ENCODE peak calls at places on chromosomes 5 and 9, in seven cellular contexts. F is PC-3, P is heart left ventricle, T is GM12865, B is DND-41, U is dorsolateral prefrontal cortex, Q is heart right ventricle. O is an unnamed sample.

GRCh38 chr5:132259061-132259851 is 1.8 kb downstream of the PDLIM4 start:
- DNase-seq in P (peak; percentile 73), Q (peak; percentile 39), T (no peak), B (no peak), F (no peak), U (peak; percentile 47), O (no peak)

GRCh38 chr5:160643588-160643987 is 208.4 kb downstream of the ATP10B start:
- DNase-seq in T (no peak), F (no peak), P (no peak), U (no peak), B (no peak), Q (no peak), O (no peak)

GRCh38 chr9:126516936-126517750 is 96.6 kb upstream of the LMX1B start:
- DNase-seq in B (peak; percentile 10), P (peak; percentile 83), Q (peak; percentile 40), T (no peak), F (peak; percentile 75), U (no peak), O (no peak)

GRCh38 chr9:71608825-71609452 is 159.4 kb downstream of the CEMIP2 start:
- DNase-seq in F (no peak), U (no peak), P (no peak), T (no peak), B (no peak), Q (no peak), O (no peak)

GRCh38 chr5:88675758-88676636 is 207.0 kb downstream of the MEF2C start:
- DNase-seq in T (peak; percentile 92), B (no peak), P (no peak), F (no peak), U (peak; percentile 65), Q (no peak), O (peak; percentile 46)

GRCh38 chr5:154205441-154206117 is 15.0 kb downstream of the GALNT10 start:
- DNase-seq in P (no peak), T (no peak), U (no peak), B (no peak), Q (no peak), F (no peak), O (no peak)

GRCh38 chr9:93964685-93965084 is 9.5 kb upstream of the BARX1 start:
- DNase-seq in T (no peak), B (no peak), P (no peak), F (no peak), Q (no peak), U (no peak), O (no peak)

GRCh38 chr5:10372726-10373709 is 19.5 kb downstream of the MARCHF6 start:
- DNase-seq in Q (no peak), F (no peak), T (no peak), U (no peak), P (no peak), B (no peak), O (no peak)

GRCh38 chr5:176750144-176750543 is 60.2 kb upstream of the UNC5A start:
- DNase-seq in U (no peak), Q (no peak), P (no peak), B (no peak), T (no peak), F (no peak), O (no peak)

GRCh38 chr9:98929866-98930265 is 13.8 kb upstream of the COL15A1 start:
- DNase-seq in F (no peak), U (no peak), T (no peak), B (no peak), P (no peak), Q (no peak), O (no peak)

GRCh38 chr5:91433861-91434260 is 50.7 kb upstream of the ARRDC3 start:
- DNase-seq in B (no peak), P (no peak), Q (no peak), F (no peak), T (no peak), U (no peak), O (no peak)

GRCh38 chr9:126486276-126486675 is 127.5 kb upstream of the LMX1B start:
- DNase-seq in T (no peak), P (no peak), B (no peak), F (no peak), Q (no peak), U (no peak), O (no peak)

GRCh38 chr5:27312291-27312690 is 273.9 kb upstream of the CDH9 start:
- DNase-seq in Q (no peak), P (no peak), F (no peak), B (no peak), U (no peak), T (no peak), O (no peak)

GRCh38 chr9:78326564-78326963 is 29.6 kb downstream of the PSAT1 start:
- DNase-seq in U (no peak), T (no peak), F (no peak), B (no peak), P (no peak), Q (no peak), O (no peak)

GRCh38 chr9:110152704-110153374 is 55.1 kb downstream of the C9orf152 start:
- DNase-seq in P (no peak), Q (no peak), U (no peak), F (peak; percentile 65), B (peak; percentile 64), T (peak; percentile 68), O (no peak)

GRCh38 chr5:142065273-142065672 is 43.3 kb upstream of the NDFIP1 start:
- DNase-seq in F (no peak), U (peak; percentile 31), B (no peak), Q (no peak), T (no peak), P (no peak), O (no peak)

GRCh38 chr5:176748073-176748966 is 62.0 kb upstream of the UNC5A start:
- DNase-seq in U (no peak), Q (no peak), T (no peak), F (peak; percentile 28), P (no peak), B (no peak), O (no peak)

GRCh38 chr9:105475302-105475701 is 27.5 kb downstream of the FSD1L start:
- DNase-seq in F (peak; percentile 30), P (no peak), Q (no peak), B (no peak), T (peak; percentile 8), U (no peak), O (no peak)

GRCh38 chr5:74174366-74174765 is 466.2 kb downstream of the ENC1 start:
- DNase-seq in P (no peak), B (no peak), Q (no peak), U (no peak), F (no peak), T (no peak), O (no peak)

GRCh38 chr9:93710370-93710723 is 134.0 kb downstream of the PHF2 start:
- DNase-seq in F (no peak), P (no peak), T (no peak), B (no peak), U (no peak), Q (no peak), O (no peak)

GRCh38 chr5:113487411-113487778 is 858 bp downstream of the MCC start:
- DNase-seq in P (no peak), T (no peak), B (no peak), U (no peak), Q (no peak), F (peak; percentile 38), O (no peak)

GRCh38 chr9:15295761-15296405 is 11.1 kb downstream of the TTC39B start:
- DNase-seq in U (no peak), B (peak; percentile 40), P (no peak), F (no peak), Q (no peak), T (peak; percentile 40), O (no peak)

GRCh38 chr5:135491038-135491551 is 38.9 kb upstream of the TIFAB start:
- DNase-seq in T (no peak), U (no peak), P (no peak), B (no peak), Q (no peak), F (no peak), O (no peak)
- H3K4me3 ChIP-seq in T (no peak overlapping the region), U (no peak overlapping the region), P (no peak overlapping the region), B (no peak overlapping the region), Q (no peak overlapping the region), F (no peak overlapping the region), O (no peak overlapping the region)

DNA sequence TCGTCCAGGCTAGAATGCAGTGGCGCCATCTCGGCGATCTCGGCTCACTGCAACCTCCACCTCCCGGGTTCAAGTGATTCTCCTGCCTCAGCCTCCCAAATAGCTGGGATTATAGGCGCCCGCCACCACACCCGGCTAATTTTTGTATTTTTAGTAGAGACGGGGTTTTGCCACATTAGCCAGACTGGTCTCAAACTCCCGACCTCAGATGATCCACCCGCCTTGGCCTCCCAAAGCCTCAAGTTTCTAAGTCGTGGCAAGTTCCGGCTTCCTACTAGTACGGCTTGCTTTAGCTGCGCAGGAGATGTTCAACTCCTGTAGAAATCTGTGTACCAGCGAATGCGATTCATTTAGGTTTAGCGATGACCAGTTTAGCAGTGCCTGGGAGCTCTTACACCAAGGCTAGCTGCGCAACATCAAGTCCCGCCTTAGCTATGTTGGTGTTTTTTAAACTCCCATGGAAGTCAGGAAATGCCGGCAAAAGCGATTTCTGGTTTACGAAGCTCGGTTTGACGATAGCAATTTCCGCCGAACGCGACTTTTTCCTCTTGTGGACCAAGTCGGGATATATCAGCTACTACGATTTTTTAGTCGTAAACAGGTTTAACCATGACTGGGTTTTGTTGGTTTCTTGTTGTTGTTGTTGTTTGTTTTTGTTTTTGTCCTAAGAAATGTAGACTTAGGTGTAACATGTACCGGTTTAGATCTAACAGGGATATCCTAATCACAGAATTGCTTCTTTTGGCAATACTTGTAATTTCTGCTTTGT is 46.4 kb downstream of the ANXA2R start:
- DNase-seq in T (peak; percentile 72), Q (peak; percentile 47), F (no peak), P (no peak), U (no peak), B (peak; percentile 71), O (no peak)
- H3K4me3 ChIP-seq in T (peak overlapping the region; percentile 58), Q (peak overlapping the region; percentile 76), F (no peak overlapping the region), P (peak overlapping the region; percentile 77), U (peak overlapping the region; percentile 64), B (peak overlapping the region; percentile 70), O (peak overlapping the region; percentile 74)

GRCh38 chr5:40937064-40937463 is 27.8 kb downstream of the C7 start:
- DNase-seq in F (no peak), B (no peak), T (no peak), P (no peak), Q (no peak), U (no peak), O (no peak)

GRCh38 chr5:40929049-40929448 is 19.8 kb downstream of the C7 start:
- DNase-seq in P (no peak), F (peak; percentile 9), U (no peak), B (no peak), Q (no peak), T (no peak), O (no peak)

DNA sequence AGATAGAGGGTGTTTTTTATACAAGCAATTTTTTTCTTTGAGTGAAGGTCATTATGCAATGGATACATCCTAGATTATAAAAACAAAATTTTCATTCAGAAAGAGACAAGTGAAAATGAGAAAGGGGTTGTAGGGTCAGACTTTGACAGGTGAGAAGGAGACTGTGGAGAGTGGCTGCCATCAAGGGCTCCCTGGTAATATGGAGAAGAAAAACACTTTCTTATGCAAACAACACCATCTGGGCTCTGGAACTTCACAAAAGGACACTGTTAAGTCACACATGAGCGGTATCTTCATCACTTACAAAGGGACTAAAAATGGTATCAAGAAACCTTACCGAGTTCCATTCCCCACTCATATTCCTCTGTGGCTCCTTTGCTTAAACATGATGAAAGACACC is 23.5 kb downstream of the C7 start:
- DNase-seq in U (no peak), B (no peak), T (no peak), P (no peak), Q (no peak), F (no peak), O (no peak)
- H3K4me3 ChIP-seq in U (no peak overlapping the region), B (no peak overlapping the region), T (no peak overlapping the region), P (no peak overlapping the region), Q (no peak overlapping the region), F (no peak overlapping the region), O (no peak overlapping the region)

GRCh38 chr9:119167267-119167666 is 202.0 kb downstream of the BRINP1 start:
- DNase-seq in Q (no peak), F (no peak), B (no peak), P (no peak), T (no peak), U (no peak), O (no peak)
- H3K4me3 ChIP-seq in Q (no peak overlapping the region), F (no peak overlapping the region), B (no peak overlapping the region), P (no peak overlapping the region), T (no peak overlapping the region), U (no peak overlapping the region), O (no peak overlapping the region)

O was measured in GM12864.